ENCODE peak calls at places on chromosome 7, in four cellular contexts. Z is uterus, U is IMR-90, P is transverse colon. H is an unnamed sample. For H3K9me3, the result is how much of the 10 kb centered on the place peaks cover.

GRCh38 chr7:73769481-73770001 is 529 bp downstream of the CLDN3 start:
- DNase-seq in Z (no peak), U (no peak), P (no peak), H (no peak)

GRCh38 chr7:139034336-139034735 is 1.5 kb downstream of the ZC3HAV1L start:
- DNase-seq in Z (no peak), U (peak), P (no peak), H (no peak)

GRCh38 chr7:33248663-33249062 is 119.3 kb downstream of the BBS9 start:
- DNase-seq in Z (no peak), U (peak), P (no peak), H (no peak)

GRCh38 chr7:44762300-44762699 is 13.7 kb downstream of the ZMIZ2 start:
- DNase-seq in Z (no peak), U (no peak), P (no peak), H (no peak)

GRCh38 chr7:14340415-14341079 is 351.1 kb upstream of the ETV1 start:
- DNase-seq in Z (no peak), U (no peak), P (no peak), H (no peak)

GRCh38 chr7:3164363-3164762 is 120.7 kb upstream of the CARD11 start:
- DNase-seq in Z (no peak), U (no peak), P (no peak), H (no peak)

GRCh38 chr7:26995664-26996063 is 100.1 kb downstream of the HOXA1 start:
- DNase-seq in Z (no peak), U (no peak), P (no peak), H (no peak)

GRCh38 chr7:91265693-91266066 is 1.4 kb downstream of the FZD1 start:
- DNase-seq in Z (no peak), U (no peak), P (peak), H (no peak)

GRCh38 chr7:90618880-90619279 is 22.8 kb downstream of the CDK14 start:
- DNase-seq in Z (no peak), U (no peak), P (no peak), H (no peak)

GRCh38 chr7:5456420-5456819 is 32.8 kb upstream of the TNRC18 start:
- DNase-seq in Z (no peak), U (no peak), P (no peak), H (no peak)

GRCh38 chr7:67847063-67847798 is 850.6 kb downstream of the TYW1 start:
- DNase-seq in Z (no peak), U (no peak), P (no peak), H (no peak)

GRCh38 chr7:135253851-135254815 is 20.5 kb downstream of the STRA8 start:
- DNase-seq in Z (peak), U (peak), P (peak), H (no peak)

GRCh38 chr7:11737723-11738122 is 94.3 kb downstream of the THSD7A start:
- DNase-seq in Z (no peak), U (peak), P (no peak), H (no peak)

GRCh38 chr7:87627634-87627994 is 584 bp upstream of the RUNDC3B start:
- DNase-seq in Z (no peak), U (no peak), P (peak), H (no peak)

GRCh38 chr7:125599387-125599786 is 669.8 kb upstream of the POT1 start:
- DNase-seq in Z (no peak), U (no peak), P (no peak), H (no peak)

GRCh38 chr7:149815661-149816266 is 22.4 kb upstream of the ZNF862 start:
- DNase-seq in Z (no peak), U (no peak), P (no peak), H (no peak)

GRCh38 chr7:41107330-41107937 is 595.5 kb downstream of the INHBA start:
- DNase-seq in Z (peak), U (peak), P (no peak), H (no peak)

GRCh38 chr7:113159746-113160339 is 41.5 kb upstream of the SMIM30 start:
- DNase-seq in Z (no peak), U (peak), P (no peak), H (no peak)

GRCh38 chr7:90828601-90829000 is 232.5 kb downstream of the CDK14 start:
- DNase-seq in Z (no peak), U (peak), P (no peak), H (no peak)

GRCh38 chr7:30896783-30897617 is 14.7 kb upstream of the AQP1 start:
- DNase-seq in Z (no peak), U (no peak), P (no peak), H (no peak)

GRCh38 chr7:106864298-106865081 is 592 bp upstream of the PIK3CG start:
- DNase-seq in Z (no peak), U (no peak), P (no peak), H (no peak)

GRCh38 chr7:126589068-126589684 is 663.6 kb downstream of the GRM8 start:
- DNase-seq in Z (no peak), U (no peak), P (no peak), H (no peak)

GRCh38 chr7:3134715-3135114 is 91.0 kb upstream of the CARD11 start:
- DNase-seq in Z (no peak), U (no peak), P (no peak), H (no peak)

GRCh38 chr7:30931161-30931926 is 19.7 kb downstream of the AQP1 start:
- DNase-seq in Z (no peak), U (no peak), P (no peak), H (no peak)

GRCh38 chr7:104453190-104453589 is 124.8 kb downstream of the LHFPL3 start:
- DNase-seq in Z (no peak), U (no peak), P (no peak), H (no peak)

GRCh38 chr7:33702511-33703054 is 202.8 kb upstream of the BMPER start:
- DNase-seq in Z (no peak), U (no peak), P (no peak), H (no peak)

GRCh38 chr7:73515184-73515583 is 6.9 kb downstream of the BAZ1B start:
- DNase-seq in Z (no peak), U (no peak), P (no peak), H (no peak)

GRCh38 chr7:34207810-34208209 is 302.5 kb downstream of the BMPER start:
- DNase-seq in Z (no peak), U (no peak), P (no peak), H (no peak)

GRCh38 chr7:157011333-157012112 is 1.1 kb upstream of the MNX1 start:
- DNase-seq in Z (no peak), U (no peak), P (no peak), H (no peak)
- H3K9me3 ChIP-seq in Z (under half), U (under half), P (under half), H (under half)

GRCh38 chr7:158328376-158329013 is 259.1 kb downstream of the PTPRN2 start:
- DNase-seq in Z (no peak), U (no peak), P (no peak), H (no peak)
- H3K9me3 ChIP-seq in Z (under half), U (half or more), P (under half), H (under half)

DNA sequence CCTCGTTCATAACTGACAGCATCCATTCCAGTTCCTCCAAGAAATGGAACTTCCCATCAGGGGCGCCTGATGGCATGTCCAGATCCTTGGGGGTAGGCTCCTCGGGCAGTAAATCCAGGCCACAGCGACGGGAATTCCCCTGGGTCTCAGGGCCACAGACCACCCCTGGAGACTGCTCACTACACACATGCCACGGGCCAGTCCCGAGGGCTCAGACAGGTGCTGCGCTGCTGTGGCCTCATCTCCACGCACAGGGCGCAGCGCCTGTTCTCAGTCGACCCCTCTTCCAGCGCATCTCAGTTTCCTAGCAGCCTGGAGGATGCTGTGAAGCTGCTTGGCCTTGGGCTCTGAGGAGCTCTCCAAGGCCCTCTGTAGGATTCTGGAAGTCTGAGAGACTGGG is 473.5 kb upstream of the FOXK1 start:
- DNase-seq in Z (no peak), U (no peak), P (no peak), H (no peak)
- H3K9me3 ChIP-seq in Z (under half), U (under half), P (under half), H (under half)

GRCh38 chr7:19353158-19353557 is 207.9 kb upstream of the FERD3L start:
- DNase-seq in Z (no peak), U (peak), P (no peak), H (no peak)

GRCh38 chr7:19352271-19352670 is 207.1 kb upstream of the FERD3L start:
- DNase-seq in Z (no peak), U (no peak), P (no peak), H (no peak)

GRCh38 chr7:19351756-19352155 is 206.5 kb upstream of the FERD3L start:
- DNase-seq in Z (no peak), U (peak), P (no peak), H (no peak)
- H3K9me3 ChIP-seq in Z (under half), U (under half), P (under half), H (under half)

GRCh38 chr7:21011153-21011552 is 224.5 kb upstream of the SP8 start:
- DNase-seq in Z (no peak), U (no peak), P (no peak), H (no peak)
- H3K9me3 ChIP-seq in Z (under half), U (under half), P (under half), H (under half)

GRCh38 chr7:151823783-151824182 is 53.1 kb downstream of the PRKAG2 start:
- DNase-seq in Z (no peak), U (no peak), P (no peak), H (no peak)

GRCh38 chr7:151822541-151823181 is 54.3 kb downstream of the PRKAG2 start:
- DNase-seq in Z (no peak), U (no peak), P (no peak), H (no peak)

GRCh38 chr7:151820486-151821105 is 56.3 kb downstream of the PRKAG2 start:
- DNase-seq in Z (no peak), U (no peak), P (no peak), H (no peak)

GRCh38 chr7:151821226-151821625 is 55.7 kb downstream of the PRKAG2 start:
- DNase-seq in Z (no peak), U (no peak), P (no peak), H (no peak)

GRCh38 chr7:151821806-151822540 is 54.9 kb downstream of the PRKAG2 start:
- DNase-seq in Z (no peak), U (no peak), P (no peak), H (no peak)
- H3K9me3 ChIP-seq in Z (under half), U (under half), P (under half), H (under half)

DNA sequence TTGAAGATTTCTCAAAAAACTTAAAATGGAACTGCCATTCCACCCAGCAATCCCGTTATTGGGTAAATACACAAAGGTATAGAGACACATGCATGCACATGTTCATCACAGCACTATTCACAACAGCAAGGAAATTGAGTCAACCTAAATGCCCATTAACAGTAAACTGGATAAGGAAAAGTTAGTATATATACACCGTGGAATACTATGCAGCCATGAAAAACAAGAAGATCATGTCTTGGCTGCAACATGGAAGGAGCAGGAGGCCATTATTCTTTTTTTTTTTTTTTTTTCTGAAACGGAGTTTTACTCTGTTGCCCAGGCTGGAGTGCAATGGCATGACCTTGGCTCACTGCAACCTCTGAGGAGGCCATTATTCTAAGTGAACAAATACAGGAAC is 749.0 kb downstream of the MAGI2 start:
- DNase-seq in Z (no peak), U (no peak), P (no peak), H (no peak)
- H3K9me3 ChIP-seq in Z (under half), U (under half), P (under half), H (under half)

GRCh38 chr7:53657586-53657985 is 622.2 kb downstream of the POM121L12 start:
- DNase-seq in Z (no peak), U (no peak), P (no peak), H (no peak)
- H3K9me3 ChIP-seq in Z (under half), U (under half), P (under half), H (under half)

GRCh38 chr7:57415730-57416129 is 34.2 kb upstream of the ZNF716 start:
- DNase-seq in Z (no peak), U (no peak), P (no peak), H (no peak)
- H3K9me3 ChIP-seq in Z (under half), U (half or more), P (under half), H (under half)

DNA sequence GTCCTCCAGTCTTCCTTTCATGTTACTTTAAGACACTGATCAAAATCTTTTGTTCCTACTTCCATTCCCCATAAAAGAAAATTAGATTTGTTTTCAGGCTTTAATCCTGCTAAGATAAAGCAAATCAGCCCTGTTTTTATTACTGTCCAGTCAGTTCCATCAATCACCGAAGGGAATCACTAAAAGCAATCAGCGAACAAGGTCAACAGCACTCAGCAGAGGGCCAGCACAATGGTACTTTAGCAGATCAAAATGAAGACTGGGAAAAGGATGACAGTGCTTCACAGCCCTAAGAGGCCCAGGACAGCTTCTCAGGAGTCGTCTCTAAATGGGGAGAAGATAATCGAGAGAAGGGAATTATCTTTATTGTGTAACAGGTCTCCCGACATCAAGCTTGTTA is 32.7 kb downstream of the SEM1 start:
- DNase-seq in Z (no peak), U (no peak), P (no peak), H (no peak)
- H3K9me3 ChIP-seq in Z (under half), U (under half), P (under half), H (under half)